ENCODE peak calls at places on chromosomes 6 and 20, in six cellular contexts. One of them, this sample, is unnamed.

GRCh38 chr6:165660881-165661415 is 2.1 kb downstream of the PDE10A start:
- DNase-seq in thyroid gland: peak; percentile 34
- DNase-seq in epithelial cell of prostate: no peak
- DNase-seq in caudate nucleus: no peak
- DNase-seq in psoas muscle: no peak
- DNase-seq in suprapubic skin: no peak
- DNase-seq in this sample: no peak

GRCh38 chr20:10716855-10717254 is 43.1 kb upstream of the JAG1 start:
- DNase-seq in epithelial cell of prostate: no peak
- DNase-seq in thyroid gland: no peak
- DNase-seq in suprapubic skin: no peak
- DNase-seq in psoas muscle: no peak
- DNase-seq in caudate nucleus: no peak
- DNase-seq in this sample: no peak

GRCh38 chr6:170405311-170405975 is 98.9 kb downstream of the FAM120B start:
- DNase-seq in caudate nucleus: no peak
- DNase-seq in psoas muscle: no peak
- DNase-seq in suprapubic skin: no peak
- DNase-seq in epithelial cell of prostate: peak; percentile 91
- DNase-seq in thyroid gland: no peak
- DNase-seq in this sample: no peak

GRCh38 chr20:19767070-19767469 is 9.0 kb downstream of the RIN2 start:
- DNase-seq in thyroid gland: no peak
- DNase-seq in caudate nucleus: no peak
- DNase-seq in epithelial cell of prostate: no peak
- DNase-seq in suprapubic skin: no peak
- DNase-seq in psoas muscle: no peak
- DNase-seq in this sample: no peak

GRCh38 chr6:44569931-44570385 is 182.5 kb downstream of the CDC5L start:
- DNase-seq in thyroid gland: peak; percentile 7
- DNase-seq in suprapubic skin: no peak
- DNase-seq in epithelial cell of prostate: no peak
- DNase-seq in caudate nucleus: no peak
- DNase-seq in psoas muscle: peak; percentile 76
- DNase-seq in this sample: no peak

GRCh38 chr6:134932535-134933470 is 17.1 kb downstream of the ALDH8A1 start:
- DNase-seq in caudate nucleus: no peak
- DNase-seq in epithelial cell of prostate: no peak
- DNase-seq in psoas muscle: no peak
- DNase-seq in suprapubic skin: no peak
- DNase-seq in thyroid gland: no peak
- DNase-seq in this sample: no peak

GRCh38 chr6:26196846-26197683 is 109.8 kb downstream of the HFE start:
- DNase-seq in suprapubic skin: no peak
- DNase-seq in caudate nucleus: peak; percentile 70
- DNase-seq in psoas muscle: peak; percentile 66
- DNase-seq in epithelial cell of prostate: no peak
- DNase-seq in thyroid gland: peak; percentile 86
- DNase-seq in this sample: peak; percentile 68

GRCh38 chr6:111993342-111993741 is 60.6 kb upstream of the CCN6 start:
- DNase-seq in caudate nucleus: no peak
- DNase-seq in psoas muscle: no peak
- DNase-seq in epithelial cell of prostate: no peak
- DNase-seq in thyroid gland: no peak
- DNase-seq in suprapubic skin: no peak
- DNase-seq in this sample: no peak

GRCh38 chr6:16450285-16450684 is 211.9 kb downstream of the GMPR start:
- DNase-seq in suprapubic skin: no peak
- DNase-seq in psoas muscle: no peak
- DNase-seq in caudate nucleus: no peak
- DNase-seq in epithelial cell of prostate: no peak
- DNase-seq in thyroid gland: no peak
- DNase-seq in this sample: no peak

GRCh38 chr6:10399451-10399850 is 15.4 kb downstream of the TFAP2A start:
- DNase-seq in psoas muscle: no peak
- DNase-seq in thyroid gland: no peak
- DNase-seq in caudate nucleus: no peak
- DNase-seq in epithelial cell of prostate: no peak
- DNase-seq in suprapubic skin: no peak
- DNase-seq in this sample: no peak

GRCh38 chr20:53926428-53927028 is 143.9 kb downstream of the BCAS1 start:
- DNase-seq in thyroid gland: no peak
- DNase-seq in epithelial cell of prostate: peak; percentile 100
- DNase-seq in suprapubic skin: peak; percentile 59
- DNase-seq in psoas muscle: no peak
- DNase-seq in caudate nucleus: peak; percentile 19
- DNase-seq in this sample: no peak

GRCh38 chr20:11952621-11953020 is 34.9 kb downstream of the BTBD3 start:
- DNase-seq in thyroid gland: no peak
- DNase-seq in epithelial cell of prostate: no peak
- DNase-seq in suprapubic skin: no peak
- DNase-seq in psoas muscle: no peak
- DNase-seq in caudate nucleus: no peak
- DNase-seq in this sample: no peak

GRCh38 chr6:15481892-15482291 is 180.9 kb downstream of the DTNBP1 start:
- DNase-seq in suprapubic skin: no peak
- DNase-seq in caudate nucleus: no peak
- DNase-seq in thyroid gland: no peak
- DNase-seq in psoas muscle: no peak
- DNase-seq in epithelial cell of prostate: peak; percentile 48
- DNase-seq in this sample: no peak

GRCh38 chr6:44342489-44342888 is at the start of gene SPATS1:
- DNase-seq in psoas muscle: peak; percentile 52
- DNase-seq in thyroid gland: peak; percentile 10
- DNase-seq in caudate nucleus: peak; percentile 9
- DNase-seq in epithelial cell of prostate: no peak
- DNase-seq in suprapubic skin: no peak
- DNase-seq in this sample: no peak

GRCh38 chr6:142756215-142756630 is 188.8 kb downstream of the HIVEP2 start:
- DNase-seq in psoas muscle: no peak
- DNase-seq in suprapubic skin: no peak
- DNase-seq in thyroid gland: no peak
- DNase-seq in caudate nucleus: no peak
- DNase-seq in epithelial cell of prostate: peak; percentile 18
- DNase-seq in this sample: no peak

GRCh38 chr6:129055796-129056195 is 172.9 kb downstream of the LAMA2 start:
- DNase-seq in caudate nucleus: no peak
- DNase-seq in suprapubic skin: no peak
- DNase-seq in psoas muscle: no peak
- DNase-seq in epithelial cell of prostate: no peak
- DNase-seq in thyroid gland: no peak
- DNase-seq in this sample: no peak

GRCh38 chr6:116695398-116695797 is 14.4 kb downstream of the KPNA5 start:
- DNase-seq in thyroid gland: no peak
- DNase-seq in caudate nucleus: no peak
- DNase-seq in epithelial cell of prostate: no peak
- DNase-seq in psoas muscle: no peak
- DNase-seq in suprapubic skin: no peak
- DNase-seq in this sample: no peak

GRCh38 chr20:45949542-45950329 is 15.3 kb downstream of the PCIF1 start:
- DNase-seq in epithelial cell of prostate: no peak
- DNase-seq in psoas muscle: no peak
- DNase-seq in caudate nucleus: no peak
- DNase-seq in thyroid gland: no peak
- DNase-seq in suprapubic skin: no peak
- DNase-seq in this sample: no peak

GRCh38 chr20:63097336-63097831 is 90.6 kb upstream of the BHLHE23 start:
- DNase-seq in caudate nucleus: no peak
- DNase-seq in suprapubic skin: peak; percentile 74
- DNase-seq in psoas muscle: peak; percentile 26
- DNase-seq in epithelial cell of prostate: no peak
- DNase-seq in thyroid gland: no peak
- DNase-seq in this sample: no peak

GRCh38 chr6:165308926-165309731 is at the start of gene C6orf118:
- DNase-seq in suprapubic skin: no peak
- DNase-seq in psoas muscle: peak; percentile 58
- DNase-seq in epithelial cell of prostate: no peak
- DNase-seq in caudate nucleus: peak; percentile 65
- DNase-seq in thyroid gland: peak; percentile 81
- DNase-seq in this sample: no peak

GRCh38 chr6:149560736-149561135 is 5.4 kb upstream of the GINM1 start:
- DNase-seq in psoas muscle: no peak
- DNase-seq in thyroid gland: no peak
- DNase-seq in caudate nucleus: no peak
- DNase-seq in suprapubic skin: no peak
- DNase-seq in epithelial cell of prostate: no peak
- DNase-seq in this sample: peak; percentile 5

GRCh38 chr20:44309763-44310663 is 989 bp downstream of the FITM2 start:
- DNase-seq in suprapubic skin: peak; percentile 72
- DNase-seq in thyroid gland: peak; percentile 47
- DNase-seq in epithelial cell of prostate: no peak
- DNase-seq in caudate nucleus: no peak
- DNase-seq in psoas muscle: peak; percentile 70
- DNase-seq in this sample: no peak

GRCh38 chr6:52418606-52419005 is 1.5 kb upstream of the EFHC1 start:
- DNase-seq in suprapubic skin: no peak
- DNase-seq in thyroid gland: no peak
- DNase-seq in psoas muscle: no peak
- DNase-seq in caudate nucleus: no peak
- DNase-seq in epithelial cell of prostate: no peak
- DNase-seq in this sample: no peak

GRCh38 chr20:4449977-4450715 is 271.6 kb upstream of the PRND start:
- DNase-seq in psoas muscle: no peak
- DNase-seq in caudate nucleus: no peak
- DNase-seq in epithelial cell of prostate: no peak
- DNase-seq in thyroid gland: no peak
- DNase-seq in suprapubic skin: no peak
- DNase-seq in this sample: no peak
- H3K27ac ChIP-seq in psoas muscle: no peak overlapping the region
- H3K27ac ChIP-seq in caudate nucleus: no peak overlapping the region
- H3K27ac ChIP-seq in epithelial cell of prostate: peak overlapping the region; percentile 89
- H3K27ac ChIP-seq in thyroid gland: no peak overlapping the region
- H3K27ac ChIP-seq in suprapubic skin: no peak overlapping the region
- H3K27ac ChIP-seq in this sample: no peak overlapping the region

GRCh38 chr6:7254980-7255825 is 57.8 kb downstream of the SSR1 start:
- DNase-seq in caudate nucleus: no peak
- DNase-seq in epithelial cell of prostate: no peak
- DNase-seq in suprapubic skin: no peak
- DNase-seq in thyroid gland: peak; percentile 39
- DNase-seq in psoas muscle: peak; percentile 58
- DNase-seq in this sample: no peak

GRCh38 chr6:7251861-7252260 is 61.1 kb downstream of the SSR1 start:
- DNase-seq in caudate nucleus: no peak
- DNase-seq in suprapubic skin: no peak
- DNase-seq in epithelial cell of prostate: no peak
- DNase-seq in thyroid gland: no peak
- DNase-seq in psoas muscle: no peak
- DNase-seq in this sample: no peak

GRCh38 chr6:7249946-7250643 is 62.9 kb downstream of the SSR1 start:
- DNase-seq in suprapubic skin: no peak
- DNase-seq in caudate nucleus: no peak
- DNase-seq in psoas muscle: no peak
- DNase-seq in thyroid gland: no peak
- DNase-seq in epithelial cell of prostate: no peak
- DNase-seq in this sample: no peak

GRCh38 chr6:7250812-7251211 is 62.2 kb downstream of the SSR1 start:
- DNase-seq in caudate nucleus: no peak
- DNase-seq in thyroid gland: no peak
- DNase-seq in psoas muscle: no peak
- DNase-seq in epithelial cell of prostate: no peak
- DNase-seq in suprapubic skin: no peak
- DNase-seq in this sample: no peak

DNA sequence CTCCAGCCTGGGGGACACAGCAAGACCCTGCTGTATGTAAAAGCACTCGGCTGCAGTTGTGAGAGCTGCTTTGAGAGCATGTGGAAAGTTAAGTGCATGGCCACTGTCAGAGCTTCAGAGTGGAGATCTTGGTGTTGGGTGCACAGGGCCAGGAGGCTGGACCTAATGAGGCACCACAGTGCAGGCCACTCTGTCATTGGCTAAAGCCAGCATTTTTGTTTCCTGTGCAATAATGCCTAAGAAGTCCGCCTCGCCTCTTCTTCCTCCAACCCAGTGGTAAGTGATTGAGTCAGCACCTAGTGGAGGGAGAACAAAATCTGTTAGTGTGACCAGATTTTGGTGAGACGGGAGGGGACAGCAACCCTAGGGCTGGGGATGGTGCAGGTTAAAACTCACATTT is 60.6 kb downstream of the SSR1 start:
- DNase-seq in epithelial cell of prostate: no peak
- DNase-seq in psoas muscle: no peak
- DNase-seq in caudate nucleus: no peak
- DNase-seq in thyroid gland: no peak
- DNase-seq in suprapubic skin: no peak
- DNase-seq in this sample: no peak
- H3K27ac ChIP-seq in epithelial cell of prostate: no peak overlapping the region
- H3K27ac ChIP-seq in psoas muscle: no peak overlapping the region
- H3K27ac ChIP-seq in caudate nucleus: peak overlapping the region; percentile 26
- H3K27ac ChIP-seq in thyroid gland: no peak overlapping the region
- H3K27ac ChIP-seq in suprapubic skin: peak overlapping the region; percentile 19
- H3K27ac ChIP-seq in this sample: no peak overlapping the region

DNA sequence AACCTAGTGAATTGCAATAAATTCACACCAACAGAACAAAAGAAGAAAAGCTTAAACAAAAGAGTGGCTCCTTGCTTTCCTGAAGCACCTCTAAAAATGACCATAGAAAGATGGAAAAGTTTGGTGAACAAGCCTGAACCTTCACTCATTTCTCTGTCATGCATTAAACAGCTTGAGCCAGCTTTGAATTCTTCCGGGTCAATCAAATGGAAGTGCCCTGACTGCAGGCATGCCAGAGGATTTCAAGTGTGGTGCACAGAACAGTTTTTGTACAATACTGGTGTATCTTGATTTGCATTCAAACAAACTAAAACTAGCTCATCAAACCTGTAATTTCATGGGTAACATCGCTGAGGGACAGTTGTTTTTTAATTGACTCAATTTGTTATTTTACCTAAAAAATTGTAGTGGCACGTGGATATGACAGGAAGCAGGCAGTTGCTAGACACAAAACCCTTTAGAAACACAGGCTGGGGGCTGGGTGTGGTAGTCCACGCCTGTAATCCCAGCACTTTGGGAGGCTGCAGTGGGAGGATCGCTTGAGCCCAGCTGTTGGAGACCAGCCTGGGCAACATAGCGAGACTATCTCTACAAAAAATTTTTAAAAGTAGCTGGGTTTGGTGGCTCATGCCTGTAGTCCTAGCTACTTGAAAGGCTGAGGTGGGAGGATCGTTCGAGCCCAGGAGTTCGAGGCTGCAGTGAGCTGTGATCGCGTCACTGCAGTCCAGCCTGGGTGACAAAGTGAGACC is 9.1 kb downstream of the CASS4 start:
- DNase-seq in suprapubic skin: no peak
- DNase-seq in psoas muscle: no peak
- DNase-seq in caudate nucleus: no peak
- DNase-seq in epithelial cell of prostate: no peak
- DNase-seq in thyroid gland: no peak
- DNase-seq in this sample: no peak
- H3K27ac ChIP-seq in suprapubic skin: no peak overlapping the region
- H3K27ac ChIP-seq in psoas muscle: no peak overlapping the region
- H3K27ac ChIP-seq in caudate nucleus: no peak overlapping the region
- H3K27ac ChIP-seq in epithelial cell of prostate: no peak overlapping the region
- H3K27ac ChIP-seq in thyroid gland: no peak overlapping the region
- H3K27ac ChIP-seq in this sample: no peak overlapping the region

DNA sequence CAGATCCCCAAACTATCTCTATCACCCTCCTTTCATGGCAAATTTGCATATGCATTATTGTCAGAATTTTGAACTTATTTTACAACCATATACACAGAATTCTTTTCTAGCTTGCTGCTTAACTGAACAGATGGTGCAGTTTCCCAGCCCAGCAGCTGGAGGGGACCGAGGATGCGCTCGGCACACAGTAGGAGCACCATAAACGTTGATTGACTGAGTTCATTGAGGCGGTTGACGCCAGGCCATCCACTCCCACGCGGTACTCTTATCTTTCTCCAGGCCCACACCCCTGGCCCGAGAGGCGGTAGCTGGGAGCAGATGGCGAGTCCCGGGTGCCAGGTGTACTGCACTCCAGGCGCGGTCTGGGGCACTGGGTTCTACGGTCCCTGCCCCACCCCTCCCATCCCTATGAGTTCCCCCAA is 6.8 kb upstream of the SOX4 start:
- DNase-seq in suprapubic skin: no peak
- DNase-seq in psoas muscle: no peak
- DNase-seq in epithelial cell of prostate: no peak
- DNase-seq in caudate nucleus: no peak
- DNase-seq in thyroid gland: peak; percentile 26
- DNase-seq in this sample: no peak
- H3K27ac ChIP-seq in suprapubic skin: peak overlapping the region; percentile 87
- H3K27ac ChIP-seq in psoas muscle: peak overlapping the region; percentile 84
- H3K27ac ChIP-seq in epithelial cell of prostate: peak overlapping the region; percentile 90
- H3K27ac ChIP-seq in caudate nucleus: peak overlapping the region; percentile 85
- H3K27ac ChIP-seq in thyroid gland: no peak overlapping the region
- H3K27ac ChIP-seq in this sample: no peak overlapping the region